ENCODE peak calls at places on chromosomes 16 and 17, in seven cellular contexts. One of them, this sample, is unnamed.

GRCh38 chr17:41754066-41754465 is 19.6 kb upstream of the HAP1 start:
- DNase-seq in activated T-cell treated with anti-CD3 and anti-CD28 coated beads, Interleukin-2, amount 50 U/mL, for 4 hours: no peak
- DNase-seq in AG08396: no peak
- DNase-seq in progenitor cell of endocrine pancreas: no peak
- DNase-seq in GM23248: no peak
- DNase-seq in Right ventricle myocardium superior: no peak
- DNase-seq in cardiac septum: no peak
- DNase-seq in this sample: no peak

GRCh38 chr16:49602201-49603041 is 228.8 kb downstream of the C16orf78 start:
- DNase-seq in activated T-cell treated with anti-CD3 and anti-CD28 coated beads, Interleukin-2, amount 50 U/mL, for 4 hours: no peak
- DNase-seq in AG08396: no peak
- DNase-seq in progenitor cell of endocrine pancreas: no peak
- DNase-seq in GM23248: no peak
- DNase-seq in Right ventricle myocardium superior: no peak
- DNase-seq in cardiac septum: peak; percentile 75
- DNase-seq in this sample: no peak

GRCh38 chr17:20121359-20122235 is 112.4 kb downstream of the SPECC1 start:
- DNase-seq in activated T-cell treated with anti-CD3 and anti-CD28 coated beads, Interleukin-2, amount 50 U/mL, for 4 hours: peak; percentile 68
- DNase-seq in AG08396: peak; percentile 68
- DNase-seq in progenitor cell of endocrine pancreas: peak; percentile 63
- DNase-seq in GM23248: peak; percentile 59
- DNase-seq in Right ventricle myocardium superior: peak; percentile 66
- DNase-seq in cardiac septum: no peak
- DNase-seq in this sample: peak; percentile 81

GRCh38 chr16:27444015-27444414 is 42.0 kb downstream of the IL21R start:
- DNase-seq in activated T-cell treated with anti-CD3 and anti-CD28 coated beads, Interleukin-2, amount 50 U/mL, for 4 hours: no peak
- DNase-seq in AG08396: peak; percentile 61
- DNase-seq in progenitor cell of endocrine pancreas: no peak
- DNase-seq in GM23248: peak; percentile 69
- DNase-seq in Right ventricle myocardium superior: no peak
- DNase-seq in cardiac septum: peak; percentile 46
- DNase-seq in this sample: no peak

GRCh38 chr16:1008085-1008484 is 26.5 kb downstream of the SOX8 start:
- DNase-seq in activated T-cell treated with anti-CD3 and anti-CD28 coated beads, Interleukin-2, amount 50 U/mL, for 4 hours: no peak
- DNase-seq in AG08396: no peak
- DNase-seq in progenitor cell of endocrine pancreas: no peak
- DNase-seq in GM23248: no peak
- DNase-seq in Right ventricle myocardium superior: no peak
- DNase-seq in cardiac septum: no peak
- DNase-seq in this sample: no peak

GRCh38 chr17:72602517-72603345 is 481.9 kb downstream of the SOX9 start:
- DNase-seq in activated T-cell treated with anti-CD3 and anti-CD28 coated beads, Interleukin-2, amount 50 U/mL, for 4 hours: no peak
- DNase-seq in AG08396: peak; percentile 53
- DNase-seq in progenitor cell of endocrine pancreas: no peak
- DNase-seq in GM23248: peak; percentile 90
- DNase-seq in Right ventricle myocardium superior: no peak
- DNase-seq in cardiac septum: no peak
- DNase-seq in this sample: no peak

GRCh38 chr16:31695667-31696066 is 168.0 kb downstream of the AHSP start:
- DNase-seq in activated T-cell treated with anti-CD3 and anti-CD28 coated beads, Interleukin-2, amount 50 U/mL, for 4 hours: no peak
- DNase-seq in AG08396: no peak
- DNase-seq in progenitor cell of endocrine pancreas: no peak
- DNase-seq in GM23248: no peak
- DNase-seq in Right ventricle myocardium superior: no peak
- DNase-seq in cardiac septum: no peak
- DNase-seq in this sample: no peak

GRCh38 chr16:4414187-4414909 is 2.0 kb downstream of the CORO7 start:
- DNase-seq in activated T-cell treated with anti-CD3 and anti-CD28 coated beads, Interleukin-2, amount 50 U/mL, for 4 hours: peak; percentile 65
- DNase-seq in AG08396: no peak
- DNase-seq in progenitor cell of endocrine pancreas: no peak
- DNase-seq in GM23248: no peak
- DNase-seq in Right ventricle myocardium superior: no peak
- DNase-seq in cardiac septum: no peak
- DNase-seq in this sample: no peak

GRCh38 chr17:19412510-19412909 is 1.5 kb downstream of the RNF112 start:
- DNase-seq in activated T-cell treated with anti-CD3 and anti-CD28 coated beads, Interleukin-2, amount 50 U/mL, for 4 hours: no peak
- DNase-seq in AG08396: no peak
- DNase-seq in progenitor cell of endocrine pancreas: no peak
- DNase-seq in GM23248: no peak
- DNase-seq in Right ventricle myocardium superior: no peak
- DNase-seq in cardiac septum: no peak
- DNase-seq in this sample: no peak

GRCh38 chr17:50062323-50063243 is 6.7 kb downstream of the ITGA3 start:
- DNase-seq in activated T-cell treated with anti-CD3 and anti-CD28 coated beads, Interleukin-2, amount 50 U/mL, for 4 hours: no peak
- DNase-seq in AG08396: peak; percentile 61
- DNase-seq in progenitor cell of endocrine pancreas: no peak
- DNase-seq in GM23248: peak; percentile 92
- DNase-seq in Right ventricle myocardium superior: peak; percentile 90
- DNase-seq in cardiac septum: peak; percentile 92
- DNase-seq in this sample: no peak

GRCh38 chr17:10513284-10514067 is 4.9 kb downstream of the MYH1 start:
- DNase-seq in activated T-cell treated with anti-CD3 and anti-CD28 coated beads, Interleukin-2, amount 50 U/mL, for 4 hours: no peak
- DNase-seq in AG08396: no peak
- DNase-seq in progenitor cell of endocrine pancreas: no peak
- DNase-seq in GM23248: peak; percentile 38
- DNase-seq in Right ventricle myocardium superior: no peak
- DNase-seq in cardiac septum: no peak
- DNase-seq in this sample: no peak

GRCh38 chr17:76700627-76701470 is 9.9 kb downstream of the MXRA7 start:
- DNase-seq in activated T-cell treated with anti-CD3 and anti-CD28 coated beads, Interleukin-2, amount 50 U/mL, for 4 hours: no peak
- DNase-seq in AG08396: peak; percentile 90
- DNase-seq in progenitor cell of endocrine pancreas: no peak
- DNase-seq in GM23248: peak; percentile 95
- DNase-seq in Right ventricle myocardium superior: peak; percentile 79
- DNase-seq in cardiac septum: no peak
- DNase-seq in this sample: no peak

GRCh38 chr17:19744492-19744891 is 3.6 kb downstream of the ALDH3A1 start:
- DNase-seq in activated T-cell treated with anti-CD3 and anti-CD28 coated beads, Interleukin-2, amount 50 U/mL, for 4 hours: no peak
- DNase-seq in AG08396: no peak
- DNase-seq in progenitor cell of endocrine pancreas: no peak
- DNase-seq in GM23248: no peak
- DNase-seq in Right ventricle myocardium superior: peak; percentile 66
- DNase-seq in cardiac septum: no peak
- DNase-seq in this sample: peak; percentile 73

GRCh38 chr16:27374231-27374793 is 27.7 kb upstream of the IL21R start:
- DNase-seq in activated T-cell treated with anti-CD3 and anti-CD28 coated beads, Interleukin-2, amount 50 U/mL, for 4 hours: no peak
- DNase-seq in AG08396: no peak
- DNase-seq in progenitor cell of endocrine pancreas: no peak
- DNase-seq in GM23248: no peak
- DNase-seq in Right ventricle myocardium superior: no peak
- DNase-seq in cardiac septum: no peak
- DNase-seq in this sample: no peak

GRCh38 chr16:69917739-69918138 is 33.4 kb upstream of the CLEC18A start:
- DNase-seq in activated T-cell treated with anti-CD3 and anti-CD28 coated beads, Interleukin-2, amount 50 U/mL, for 4 hours: no peak
- DNase-seq in AG08396: peak; percentile 83
- DNase-seq in progenitor cell of endocrine pancreas: peak; percentile 22
- DNase-seq in GM23248: peak; percentile 96
- DNase-seq in Right ventricle myocardium superior: no peak
- DNase-seq in cardiac septum: peak; percentile 78
- DNase-seq in this sample: peak; percentile 86

GRCh38 chr17:83073389-83074063 is 5.9 kb upstream of the METRNL start:
- DNase-seq in activated T-cell treated with anti-CD3 and anti-CD28 coated beads, Interleukin-2, amount 50 U/mL, for 4 hours: no peak
- DNase-seq in AG08396: no peak
- DNase-seq in progenitor cell of endocrine pancreas: no peak
- DNase-seq in GM23248: peak; percentile 41
- DNase-seq in Right ventricle myocardium superior: peak; percentile 73
- DNase-seq in cardiac septum: no peak
- DNase-seq in this sample: no peak

GRCh38 chr16:68406458-68407041 is 41.8 kb downstream of the SMPD3 start:
- DNase-seq in activated T-cell treated with anti-CD3 and anti-CD28 coated beads, Interleukin-2, amount 50 U/mL, for 4 hours: no peak
- DNase-seq in AG08396: peak; percentile 67
- DNase-seq in progenitor cell of endocrine pancreas: no peak
- DNase-seq in GM23248: peak; percentile 76
- DNase-seq in Right ventricle myocardium superior: no peak
- DNase-seq in cardiac septum: no peak
- DNase-seq in this sample: no peak

GRCh38 chr16:2033057-2033911 is 6.6 kb downstream of the NHERF2 start:
- DNase-seq in activated T-cell treated with anti-CD3 and anti-CD28 coated beads, Interleukin-2, amount 50 U/mL, for 4 hours: no peak
- DNase-seq in AG08396: peak; percentile 81
- DNase-seq in progenitor cell of endocrine pancreas: no peak
- DNase-seq in GM23248: peak; percentile 83
- DNase-seq in Right ventricle myocardium superior: peak; percentile 79
- DNase-seq in cardiac septum: no peak
- DNase-seq in this sample: peak; percentile 86

This sample was measured in sciatic nerve.